ENCODE peak calls at places on chromosomes 16 and 17, in seven cellular contexts. One of them, this sample, is unnamed.
A peak's percentile ranks its signal among the peaks of the same experiment; 100 is the strongest.

GRCh38 chr17:61583242-61583641 is 7.8 kb downstream of the NACA2 start:
- DNase-seq in mesendoderm: peak; percentile 35
- DNase-seq in IMR-90: peak; percentile 83
- DNase-seq in mesenchymal stem cell: peak; percentile 69
- DNase-seq in trophoblast cell: no peak
- DNase-seq in H1: no peak
- DNase-seq in H9: no peak
- DNase-seq in this sample: no peak

GRCh38 chr17:70558821-70559220 is 389.5 kb downstream of the KCNJ2 start:
- DNase-seq in H9: no peak
- DNase-seq in trophoblast cell: no peak
- DNase-seq in mesendoderm: peak; percentile 32
- DNase-seq in H1: no peak
- DNase-seq in IMR-90: peak; percentile 12
- DNase-seq in mesenchymal stem cell: peak; percentile 65
- DNase-seq in this sample: no peak

GRCh38 chr16:53913082-53913870 is 209.3 kb downstream of the FTO start:
- DNase-seq in H9: no peak
- DNase-seq in mesendoderm: no peak
- DNase-seq in mesenchymal stem cell: peak; percentile 84
- DNase-seq in IMR-90: peak; percentile 94
- DNase-seq in H1: no peak
- DNase-seq in trophoblast cell: no peak
- DNase-seq in this sample: no peak

GRCh38 chr17:40648326-40648968 is 829 bp upstream of the SMARCE1 start:
- DNase-seq in H1: no peak
- DNase-seq in mesenchymal stem cell: no peak
- DNase-seq in IMR-90: peak; percentile 19
- DNase-seq in H9: no peak
- DNase-seq in trophoblast cell: peak; percentile 10
- DNase-seq in mesendoderm: no peak
- DNase-seq in this sample: peak; percentile 69

GRCh38 chr16:85428899-85429775 is 184.0 kb upstream of the GSE1 start:
- DNase-seq in trophoblast cell: no peak
- DNase-seq in H9: no peak
- DNase-seq in mesenchymal stem cell: no peak
- DNase-seq in IMR-90: no peak
- DNase-seq in mesendoderm: no peak
- DNase-seq in H1: no peak
- DNase-seq in this sample: no peak

GRCh38 chr16:77183137-77183536 is 7.9 kb upstream of the MON1B start:
- DNase-seq in mesenchymal stem cell: no peak
- DNase-seq in trophoblast cell: peak; percentile 4
- DNase-seq in H1: no peak
- DNase-seq in H9: no peak
- DNase-seq in IMR-90: peak; percentile 4
- DNase-seq in mesendoderm: no peak
- DNase-seq in this sample: no peak

GRCh38 chr17:4436846-4437245 is 3.1 kb downstream of the SPNS3 start:
- DNase-seq in mesenchymal stem cell: no peak
- DNase-seq in H9: no peak
- DNase-seq in trophoblast cell: no peak
- DNase-seq in H1: no peak
- DNase-seq in IMR-90: no peak
- DNase-seq in mesendoderm: no peak
- DNase-seq in this sample: no peak

GRCh38 chr16:17309510-17309909 is 161.2 kb downstream of the XYLT1 start:
- DNase-seq in H1: no peak
- DNase-seq in mesendoderm: no peak
- DNase-seq in H9: no peak
- DNase-seq in IMR-90: no peak
- DNase-seq in trophoblast cell: no peak
- DNase-seq in mesenchymal stem cell: no peak
- DNase-seq in this sample: no peak

GRCh38 chr17:67020293-67020766 is 24.0 kb upstream of the CACNG1 start:
- DNase-seq in mesenchymal stem cell: no peak
- DNase-seq in H9: no peak
- DNase-seq in H1: no peak
- DNase-seq in trophoblast cell: no peak
- DNase-seq in IMR-90: no peak
- DNase-seq in mesendoderm: no peak
- DNase-seq in this sample: no peak

GRCh38 chr16:84069540-84069939 is 26.9 kb upstream of the SLC38A8 start:
- DNase-seq in mesendoderm: no peak
- DNase-seq in trophoblast cell: no peak
- DNase-seq in H1: no peak
- DNase-seq in H9: no peak
- DNase-seq in mesenchymal stem cell: no peak
- DNase-seq in IMR-90: no peak
- DNase-seq in this sample: no peak

GRCh38 chr16:84067640-84068039 is 25.0 kb upstream of the SLC38A8 start:
- DNase-seq in mesendoderm: no peak
- DNase-seq in mesenchymal stem cell: no peak
- DNase-seq in IMR-90: no peak
- DNase-seq in trophoblast cell: no peak
- DNase-seq in H1: no peak
- DNase-seq in H9: no peak
- DNase-seq in this sample: no peak

GRCh38 chr16:84068041-84068440 is 25.4 kb upstream of the SLC38A8 start:
- DNase-seq in trophoblast cell: no peak
- DNase-seq in IMR-90: no peak
- DNase-seq in H9: no peak
- DNase-seq in H1: no peak
- DNase-seq in mesendoderm: no peak
- DNase-seq in mesenchymal stem cell: no peak
- DNase-seq in this sample: no peak

GRCh38 chr16:84071151-84071550 is 28.6 kb upstream of the SLC38A8 start:
- DNase-seq in IMR-90: no peak
- DNase-seq in mesenchymal stem cell: no peak
- DNase-seq in H9: no peak
- DNase-seq in mesendoderm: no peak
- DNase-seq in H1: no peak
- DNase-seq in trophoblast cell: no peak
- DNase-seq in this sample: no peak

DNA sequence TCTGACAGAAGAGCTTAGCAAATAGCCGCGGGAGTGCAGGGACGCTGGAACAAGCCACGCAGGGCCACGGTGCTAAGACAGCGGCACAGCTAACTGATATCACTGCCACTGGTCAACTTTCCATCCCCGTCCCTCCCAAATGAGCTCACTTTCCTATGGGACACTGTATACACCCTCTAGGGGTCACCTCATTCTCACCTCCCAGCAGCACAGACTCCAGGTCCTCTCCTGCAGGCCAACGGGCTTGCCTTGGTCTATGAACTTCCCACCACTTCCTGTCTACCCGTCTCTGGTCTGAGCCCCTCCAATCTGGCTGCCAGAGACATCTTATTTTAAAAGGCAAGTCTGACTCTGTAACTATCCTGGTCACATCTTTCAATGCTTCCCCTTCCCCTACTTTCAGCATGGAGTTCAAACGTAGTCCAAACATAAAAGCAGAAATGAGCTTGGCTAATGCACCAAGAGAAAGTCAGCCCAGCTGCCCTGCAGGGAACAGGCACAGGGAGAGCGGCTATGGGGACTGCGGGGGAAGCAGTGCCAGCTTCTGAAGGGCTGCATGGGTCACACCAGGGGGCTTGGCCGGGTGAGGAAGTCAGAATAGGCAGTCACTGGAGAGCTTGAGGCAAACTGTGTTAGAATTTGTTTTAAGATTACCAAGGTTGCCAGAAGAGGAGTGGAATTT is 26.3 kb upstream of the SLC38A8 start:
- DNase-seq in mesendoderm: no peak
- DNase-seq in IMR-90: no peak
- DNase-seq in mesenchymal stem cell: no peak
- DNase-seq in trophoblast cell: no peak
- DNase-seq in H1: no peak
- DNase-seq in H9: no peak
- DNase-seq in this sample: no peak
- H2BK5ac ChIP-seq in mesendoderm: no peak overlapping the region
- H2BK5ac ChIP-seq in IMR-90: no peak overlapping the region
- H2BK5ac ChIP-seq in mesenchymal stem cell: no peak overlapping the region
- H2BK5ac ChIP-seq in trophoblast cell: no peak overlapping the region
- H2BK5ac ChIP-seq in H1: no peak overlapping the region
- H2BK5ac ChIP-seq in H9: no peak overlapping the region
- H2BK5ac ChIP-seq in this sample: no peak overlapping the region

GRCh38 chr16:79096246-79096645 is 504.3 kb downstream of the MAF start:
- DNase-seq in IMR-90: no peak
- DNase-seq in trophoblast cell: no peak
- DNase-seq in H9: peak; percentile 30
- DNase-seq in mesenchymal stem cell: no peak
- DNase-seq in mesendoderm: no peak
- DNase-seq in H1: no peak
- DNase-seq in this sample: no peak

GRCh38 chr16:79089735-79090284 is 510.7 kb downstream of the MAF start:
- DNase-seq in IMR-90: no peak
- DNase-seq in mesenchymal stem cell: no peak
- DNase-seq in trophoblast cell: no peak
- DNase-seq in H9: no peak
- DNase-seq in H1: no peak
- DNase-seq in mesendoderm: no peak
- DNase-seq in this sample: no peak

GRCh38 chr16:79090966-79091365 is 509.6 kb downstream of the MAF start:
- DNase-seq in mesenchymal stem cell: no peak
- DNase-seq in mesendoderm: no peak
- DNase-seq in H9: no peak
- DNase-seq in H1: no peak
- DNase-seq in trophoblast cell: no peak
- DNase-seq in IMR-90: no peak
- DNase-seq in this sample: no peak

GRCh38 chr16:79093554-79093967 is 507.0 kb downstream of the MAF start:
- DNase-seq in trophoblast cell: peak; percentile 7
- DNase-seq in mesendoderm: no peak
- DNase-seq in H9: no peak
- DNase-seq in IMR-90: no peak
- DNase-seq in mesenchymal stem cell: no peak
- DNase-seq in H1: no peak
- DNase-seq in this sample: no peak

GRCh38 chr16:79092846-79093245 is 507.7 kb downstream of the MAF start:
- DNase-seq in H1: no peak
- DNase-seq in trophoblast cell: no peak
- DNase-seq in mesendoderm: no peak
- DNase-seq in mesenchymal stem cell: no peak
- DNase-seq in H9: no peak
- DNase-seq in IMR-90: no peak
- DNase-seq in this sample: no peak
- H3K4me1 ChIP-seq in H1: peaks cover 5% of the 10 kb centered on the region
- H3K4me1 ChIP-seq in trophoblast cell: no peaks in the 10 kb centered on the region
- H3K4me1 ChIP-seq in mesendoderm: peaks cover 2% of the 10 kb centered on the region
- H3K4me1 ChIP-seq in mesenchymal stem cell: no peaks in the 10 kb centered on the region
- H3K4me1 ChIP-seq in H9: peaks cover 8% of the 10 kb centered on the region
- H3K4me1 ChIP-seq in IMR-90: no peaks in the 10 kb centered on the region
- H3K4me1 ChIP-seq in this sample: peaks cover 5% of the 10 kb centered on the region

GRCh38 chr16:74015953-74016352 is 280.7 kb upstream of the PSMD7 start:
- DNase-seq in trophoblast cell: no peak
- DNase-seq in H1: no peak
- DNase-seq in mesenchymal stem cell: no peak
- DNase-seq in mesendoderm: no peak
- DNase-seq in H9: no peak
- DNase-seq in IMR-90: no peak
- DNase-seq in this sample: no peak
- H2BK5ac ChIP-seq in trophoblast cell: no peak overlapping the region
- H2BK5ac ChIP-seq in H1: no peak overlapping the region
- H2BK5ac ChIP-seq in mesenchymal stem cell: no peak overlapping the region
- H2BK5ac ChIP-seq in mesendoderm: no peak overlapping the region
- H2BK5ac ChIP-seq in H9: no peak overlapping the region
- H2BK5ac ChIP-seq in IMR-90: no peak overlapping the region
- H2BK5ac ChIP-seq in this sample: no peak overlapping the region

GRCh38 chr16:4316732-4317461 is 1.0 kb downstream of the GLIS2 start:
- DNase-seq in mesenchymal stem cell: no peak
- DNase-seq in IMR-90: no peak
- DNase-seq in trophoblast cell: no peak
- DNase-seq in H1: no peak
- DNase-seq in mesendoderm: no peak
- DNase-seq in H9: no peak
- DNase-seq in this sample: no peak
- H3K4me1 ChIP-seq in mesenchymal stem cell: peaks cover 69% of the 10 kb centered on the region
- H3K4me1 ChIP-seq in IMR-90: peaks cover 22% of the 10 kb centered on the region
- H3K4me1 ChIP-seq in trophoblast cell: peaks cover 35% of the 10 kb centered on the region
- H3K4me1 ChIP-seq in H1: no peaks in the 10 kb centered on the region
- H3K4me1 ChIP-seq in mesendoderm: peaks cover 2% of the 10 kb centered on the region
- H3K4me1 ChIP-seq in H9: peaks cover 3% of the 10 kb centered on the region
- H3K4me1 ChIP-seq in this sample: peaks cover 38% of the 10 kb centered on the region

GRCh38 chr16:29714396-29714795 is 31.4 kb downstream of the C16orf54 start:
- DNase-seq in mesenchymal stem cell: no peak
- DNase-seq in trophoblast cell: no peak
- DNase-seq in H9: no peak
- DNase-seq in IMR-90: no peak
- DNase-seq in H1: no peak
- DNase-seq in mesendoderm: no peak
- DNase-seq in this sample: no peak

GRCh38 chr16:29717113-29717512 is 28.7 kb downstream of the C16orf54 start:
- DNase-seq in H1: no peak
- DNase-seq in trophoblast cell: no peak
- DNase-seq in H9: no peak
- DNase-seq in IMR-90: no peak
- DNase-seq in mesendoderm: no peak
- DNase-seq in mesenchymal stem cell: no peak
- DNase-seq in this sample: no peak

GRCh38 chr16:29712770-29713169 is 33.0 kb downstream of the C16orf54 start:
- DNase-seq in trophoblast cell: no peak
- DNase-seq in mesendoderm: no peak
- DNase-seq in mesenchymal stem cell: no peak
- DNase-seq in H1: no peak
- DNase-seq in H9: no peak
- DNase-seq in IMR-90: no peak
- DNase-seq in this sample: no peak

GRCh38 chr16:29719063-29719462 is 26.7 kb downstream of the C16orf54 start:
- DNase-seq in mesenchymal stem cell: no peak
- DNase-seq in H1: no peak
- DNase-seq in IMR-90: no peak
- DNase-seq in H9: peak; percentile 44
- DNase-seq in mesendoderm: no peak
- DNase-seq in trophoblast cell: no peak
- DNase-seq in this sample: no peak

GRCh38 chr16:29714972-29715371 is 30.8 kb downstream of the C16orf54 start:
- DNase-seq in IMR-90: no peak
- DNase-seq in H1: no peak
- DNase-seq in mesendoderm: no peak
- DNase-seq in mesenchymal stem cell: no peak
- DNase-seq in trophoblast cell: no peak
- DNase-seq in H9: no peak
- DNase-seq in this sample: no peak
- H2BK5ac ChIP-seq in IMR-90: no peak overlapping the region
- H2BK5ac ChIP-seq in H1: no peak overlapping the region
- H2BK5ac ChIP-seq in mesendoderm: no peak overlapping the region
- H2BK5ac ChIP-seq in mesenchymal stem cell: no peak overlapping the region
- H2BK5ac ChIP-seq in trophoblast cell: no peak overlapping the region
- H2BK5ac ChIP-seq in H9: no peak overlapping the region
- H2BK5ac ChIP-seq in this sample: no peak overlapping the region

This sample was measured in neuronal stem cell.